ENCODE peak calls at places on chromosomes 13 and 19, in nine cellular contexts. V is mammary epithelial cell, X is colonic mucosa, R is endodermal cell, J is fibroblast of lung, T is SK-N-MC, C is MM.1S, H is Karpas-422, Q is neuronal stem cell. S is an unnamed sample.

GRCh38 chr19:808176-808741 is 11.0 kb downstream of the PTBP1 start:
- DNase-seq in C (no peak), V (no peak), H (no peak), Q (no peak), J (no peak), X (no peak), R (peak), T (no peak), S (no peak)

GRCh38 chr19:4352701-4353121 is 9.3 kb downstream of the MPND start:
- DNase-seq in R (peak), V (no peak), X (no peak), H (peak), T (no peak), J (peak), C (peak), Q (peak), S (no peak)

GRCh38 chr19:51226068-51226467 is 1.2 kb downstream of the CD33 start:
- DNase-seq in T (no peak), X (no peak), C (no peak), V (no peak), J (no peak), H (no peak), R (no peak), Q (no peak), S (no peak)

GRCh38 chr19:39969266-39969665 is 1.7 kb upstream of the PSMC4 start:
- DNase-seq in T (no peak), J (peak), Q (no peak), R (no peak), H (no peak), V (peak), X (peak), C (no peak), S (no peak)

GRCh38 chr13:42168497-42168896 is 103.5 kb upstream of the AKAP11 start:
- DNase-seq in C (no peak), Q (no peak), X (no peak), V (no peak), T (no peak), R (no peak), J (no peak), H (no peak), S (no peak)

GRCh38 chr13:84118845-84119409 is 236.7 kb upstream of the SLITRK1 start:
- DNase-seq in V (no peak), C (no peak), Q (no peak), J (no peak), R (no peak), H (no peak), X (no peak), T (peak), S (no peak)

GRCh38 chr19:33532859-33533455 is 11.4 kb upstream of the PEPD start:
- DNase-seq in H (no peak), J (no peak), Q (peak), C (no peak), R (peak), X (no peak), T (no peak), V (no peak), S (no peak)

GRCh38 chr13:109785892-109786450 is 412 bp downstream of the IRS2 start:
- DNase-seq in C (peak), Q (no peak), V (no peak), H (no peak), T (no peak), J (no peak), X (no peak), R (no peak), S (no peak)

GRCh38 chr13:34376483-34376882 is 558.5 kb downstream of the RFC3 start:
- DNase-seq in Q (no peak), R (no peak), C (no peak), J (no peak), X (no peak), V (no peak), H (no peak), T (no peak), S (no peak)

GRCh38 chr13:50692396-50692915 is 151.0 kb downstream of the DLEU7 start:
- DNase-seq in X (no peak), H (no peak), T (no peak), R (no peak), V (no peak), Q (no peak), C (no peak), J (no peak), S (no peak)

GRCh38 chr19:16825312-16826168 is 3.7 kb upstream of the SIN3B start:
- DNase-seq in H (no peak), C (no peak), T (no peak), V (peak), J (peak), R (peak), Q (no peak), X (peak), S (no peak)

GRCh38 chr13:23794267-23795161 is 94.7 kb downstream of the MIPEP start:
- DNase-seq in R (no peak), C (peak), Q (no peak), V (peak), H (no peak), T (no peak), X (no peak), J (peak), S (no peak)

GRCh38 chr13:39951301-39951700 is 295.8 kb downstream of the COG6 start:
- DNase-seq in J (no peak), X (no peak), R (no peak), H (no peak), Q (no peak), C (no peak), V (no peak), T (no peak), S (no peak)

GRCh38 chr13:108060111-108060510 is 155.2 kb downstream of the LIG4 start:
- DNase-seq in T (no peak), X (no peak), C (no peak), V (no peak), Q (no peak), J (no peak), H (no peak), R (peak), S (no peak)

GRCh38 chr13:98919566-98919965 is 58.3 kb downstream of the DOCK9 start:
- DNase-seq in T (no peak), H (no peak), V (no peak), C (no peak), J (no peak), R (peak), X (no peak), Q (no peak), S (no peak)

GRCh38 chr19:10812196-10812595 is 23.8 kb downstream of the TMED1 start:
- DNase-seq in T (no peak), Q (no peak), R (peak), V (no peak), X (no peak), H (no peak), C (no peak), J (no peak), S (no peak)

GRCh38 chr13:68714292-68714691 is 1393.3 kb upstream of the ATXN8OS start:
- DNase-seq in T (no peak), R (no peak), C (no peak), X (no peak), V (no peak), H (no peak), Q (peak), J (no peak), S (no peak)

GRCh38 chr13:48596128-48596429 is 57.6 kb upstream of the CYSLTR2 start:
- DNase-seq in T (no peak), H (no peak), R (no peak), X (no peak), C (no peak), Q (no peak), V (no peak), J (no peak), S (no peak)

GRCh38 chr13:25249001-25249543 is 38.2 kb downstream of the MTMR6 start:
- DNase-seq in X (no peak), Q (no peak), C (no peak), V (peak), J (peak), H (peak), T (peak), R (peak), S (no peak)

GRCh38 chr19:55654833-55655647 is at the start of gene U2AF2:
- DNase-seq in R (peak), Q (peak), J (peak), X (peak), C (peak), H (peak), V (peak), T (no peak), S (peak)

GRCh38 chr19:35144600-35145436 is 1.8 kb downstream of the FXYD7 start:
- DNase-seq in H (no peak), V (peak), Q (no peak), R (peak), X (peak), C (no peak), J (no peak), T (no peak), S (peak)

GRCh38 chr13:40488869-40489391 is 177.5 kb downstream of the FOXO1 start:
- DNase-seq in R (no peak), V (no peak), T (no peak), Q (no peak), H (no peak), J (no peak), C (no peak), X (no peak), S (no peak)

GRCh38 chr13:53137777-53138176 is 109.2 kb downstream of the OLFM4 start:
- DNase-seq in X (peak), H (no peak), T (no peak), R (no peak), V (no peak), C (no peak), J (peak), Q (no peak), S (no peak)

GRCh38 chr13:110812111-110812868 is 98.8 kb downstream of the ING1 start:
- DNase-seq in J (peak), Q (no peak), R (peak), V (no peak), T (no peak), X (no peak), H (no peak), C (no peak), S (no peak)

GRCh38 chr19:5343848-5344247 is 3.2 kb upstream of the PTPRS start:
- DNase-seq in X (no peak), C (no peak), V (no peak), Q (no peak), T (no peak), J (peak), R (no peak), H (no peak), S (no peak)

GRCh38 chr13:50149932-50150331 is 134.7 kb downstream of the KCNRG start:
- DNase-seq in X (no peak), T (no peak), H (no peak), C (no peak), Q (no peak), R (no peak), V (no peak), J (no peak), S (no peak)

GRCh38 chr19:5585461-5586299 is 17.9 kb upstream of the TINCR start:
- DNase-seq in C (no peak), X (no peak), J (no peak), V (no peak), R (peak), Q (peak), T (no peak), H (no peak), S (no peak)

GRCh38 chr19:54310543-54310942 is 2.4 kb downstream of the LILRA5 start:
- DNase-seq in C (no peak), T (no peak), J (no peak), R (no peak), H (no peak), V (no peak), Q (no peak), X (no peak), S (no peak)

GRCh38 chr19:54312436-54313362 is at the start of gene LILRA5:
- DNase-seq in X (no peak), T (no peak), V (no peak), C (no peak), Q (no peak), R (no peak), H (peak), J (no peak), S (no peak)

GRCh38 chr19:54312011-54312410 is 955 bp downstream of the LILRA5 start:
- DNase-seq in J (no peak), H (no peak), X (no peak), V (no peak), R (no peak), Q (no peak), C (no peak), T (no peak), S (no peak)

GRCh38 chr19:54309811-54310210 is 3.2 kb downstream of the LILRA5 start:
- DNase-seq in C (no peak), J (no peak), H (no peak), T (no peak), X (no peak), Q (no peak), R (no peak), V (no peak), S (no peak)

DNA sequence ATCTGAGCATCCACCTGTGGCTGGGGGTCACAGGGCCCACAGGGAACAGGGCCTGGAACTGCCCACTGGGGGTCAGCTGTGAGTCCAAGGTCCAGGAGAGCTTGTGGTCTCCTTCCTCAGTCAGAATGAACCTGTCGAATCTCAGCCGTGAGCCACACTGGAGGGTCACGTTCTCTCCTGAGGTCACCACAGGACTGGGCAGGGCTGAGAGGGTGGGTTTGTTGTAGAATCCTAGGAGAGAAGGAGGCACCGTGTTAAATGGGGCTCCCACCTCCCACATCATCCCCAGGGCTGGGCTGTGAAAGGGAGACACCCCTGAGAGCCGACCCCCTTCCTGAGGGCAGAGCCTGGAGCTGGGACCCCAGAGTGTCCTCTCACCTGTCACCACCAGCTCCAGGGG is 1.5 kb downstream of the LILRA5 start:
- DNase-seq in C (no peak), T (no peak), H (no peak), V (no peak), R (no peak), J (no peak), X (no peak), Q (no peak), S (no peak)
- H3K4me3 ChIP-seq in C (no peak), T (no peak), H (no peak), V (no peak), R (no peak), J (no peak), X (no peak), Q (no peak), S (no peak)

GRCh38 chr19:3277649-3278048 is 53.2 kb downstream of the CELF5 start:
- DNase-seq in T (no peak), V (no peak), X (no peak), H (no peak), J (no peak), R (no peak), Q (no peak), C (no peak), S (no peak)

GRCh38 chr19:3281026-3281425 is 56.6 kb downstream of the CELF5 start:
- DNase-seq in C (no peak), J (no peak), T (no peak), V (no peak), Q (no peak), R (no peak), H (no peak), X (no peak), S (no peak)

GRCh38 chr19:3278294-3278693 is 53.8 kb downstream of the CELF5 start:
- DNase-seq in Q (no peak), X (no peak), R (no peak), V (no peak), H (no peak), T (no peak), C (no peak), J (no peak), S (no peak)

GRCh38 chr19:3279306-3279705 is 54.8 kb downstream of the CELF5 start:
- DNase-seq in C (no peak), R (no peak), T (no peak), V (no peak), H (no peak), J (no peak), X (no peak), Q (no peak), S (no peak)

DNA sequence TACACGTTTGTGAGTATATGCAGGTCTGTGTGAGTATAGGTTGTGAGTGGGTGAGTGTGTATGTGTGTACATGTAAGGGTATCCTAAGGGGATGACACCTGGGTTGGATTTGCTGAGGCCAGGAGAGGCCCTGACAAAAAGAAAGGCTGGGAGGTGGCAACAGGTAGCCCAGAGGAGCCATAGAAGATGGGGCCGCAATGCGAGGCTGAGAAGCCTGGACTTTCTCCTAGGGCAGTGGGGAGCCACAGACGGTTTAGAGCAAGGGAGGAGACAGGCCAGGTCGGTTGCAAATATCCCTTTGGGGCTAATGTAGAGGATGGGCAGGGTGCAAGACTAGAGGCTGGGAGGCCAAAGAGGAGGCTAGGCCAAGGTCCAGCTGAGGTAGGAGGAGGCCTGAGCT is 54.3 kb downstream of the CELF5 start:
- DNase-seq in V (no peak), Q (no peak), J (no peak), R (no peak), H (no peak), X (no peak), C (no peak), T (no peak), S (no peak)
- H3K9ac ChIP-seq in V (no peak), Q (peak), J (no peak), R (no peak), H (no peak), X (no peak), C (no peak), T (no peak), S (no peak)

GRCh38 chr13:95404141-95404882 is 103.1 kb upstream of the ABCC4 start:
- DNase-seq in T (no peak), X (peak), V (peak), R (peak), Q (peak), H (peak), C (peak), J (peak), S (peak)
- H3K4me3 ChIP-seq in T (peak), X (peak), V (peak), R (peak), Q (peak), H (no peak), C (peak), J (peak), S (no peak)

DNA sequence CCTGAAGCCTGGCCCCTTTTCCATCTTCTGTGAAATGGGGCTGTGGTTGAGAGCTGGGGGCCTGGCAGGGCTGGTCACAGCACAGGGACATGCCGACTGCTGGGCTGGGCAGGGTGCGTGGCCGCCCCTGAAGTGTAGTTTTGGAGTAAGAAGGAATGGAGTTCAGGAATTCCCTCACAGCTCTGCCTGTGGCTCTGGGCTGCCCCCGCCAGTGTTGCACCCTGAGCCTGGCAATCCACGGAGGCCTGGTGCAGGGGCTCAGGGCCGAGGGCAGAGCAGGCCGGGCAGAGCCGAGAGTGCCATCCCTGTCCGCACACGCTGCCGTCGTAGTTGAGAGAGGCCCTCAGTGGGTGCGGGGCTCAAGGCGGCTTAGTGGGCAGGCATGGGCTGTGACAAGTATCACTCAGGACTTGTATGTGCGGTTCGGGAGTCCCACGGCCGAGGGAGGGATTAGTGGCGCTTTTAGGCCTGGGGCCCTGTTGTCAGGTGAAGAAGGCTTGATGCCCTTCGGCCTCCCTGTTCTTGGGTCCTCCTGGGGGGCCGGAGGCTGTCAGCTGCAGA is 9.7 kb downstream of the SPPL2B start:
- DNase-seq in Q (no peak), T (no peak), C (no peak), R (no peak), J (no peak), H (no peak), V (no peak), X (no peak), S (no peak)
- H3K9ac ChIP-seq in Q (no peak), T (no peak), C (no peak), R (no peak), J (no peak), H (no peak), V (no peak), X (no peak), S (no peak)

DNA sequence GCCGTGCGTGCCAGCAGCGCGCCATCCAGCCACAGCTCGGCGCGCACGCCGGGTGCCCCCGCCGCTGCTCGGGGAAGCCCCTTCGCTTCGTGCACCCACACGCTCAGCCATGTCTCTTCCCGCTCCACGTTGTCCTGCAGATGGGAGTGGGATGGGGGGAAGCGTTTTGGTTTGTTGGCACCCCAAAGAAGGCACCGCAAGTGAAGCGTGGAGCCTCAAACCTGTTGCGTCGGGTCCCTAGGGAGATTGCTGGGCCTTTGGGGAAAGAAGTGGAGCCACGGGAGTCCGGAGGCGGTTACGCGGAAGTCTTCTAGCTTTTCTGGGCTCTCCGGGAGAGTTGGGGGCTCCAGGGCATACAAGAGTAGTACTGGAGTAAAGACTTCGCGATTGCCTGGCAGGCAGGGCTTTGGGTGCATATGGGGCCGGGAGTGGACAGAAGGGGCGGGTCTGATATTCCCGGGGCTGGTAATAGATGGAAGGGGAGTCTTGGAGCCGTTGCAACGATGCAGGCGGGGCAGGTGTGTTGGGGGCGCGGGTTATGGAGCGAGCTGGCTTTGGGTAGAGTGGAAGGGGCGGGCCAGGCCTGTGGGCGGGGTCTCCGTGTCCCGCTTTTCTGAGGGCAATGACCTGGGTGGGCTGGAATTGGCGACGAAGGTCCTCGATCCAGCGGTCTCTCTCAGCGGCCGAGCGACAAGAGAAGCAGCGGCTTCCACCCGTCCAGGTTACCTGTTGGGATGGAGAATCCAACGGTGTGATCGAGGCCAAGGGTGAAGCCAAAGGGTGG is 6.5 kb downstream of the RASAL3 start:
- DNase-seq in H (no peak), R (no peak), C (no peak), J (no peak), X (no peak), T (no peak), V (no peak), Q (no peak), S (no peak)
- H3K4me3 ChIP-seq in H (no peak), R (no peak), C (no peak), J (no peak), X (no peak), T (no peak), V (peak), Q (peak), S (no peak)

GRCh38 chr13:45511310-45512147 is 46.8 kb downstream of the COG3 start:
- DNase-seq in C (peak), X (peak), H (peak), R (no peak), J (peak), T (peak), Q (peak), V (peak), S (peak)
- H3K9ac ChIP-seq in C (no peak), X (no peak), H (no peak), R (no peak), J (no peak), T (peak), Q (no peak), V (peak), S (no peak)

GRCh38 chr13:112692104-112692503 is 2.3 kb downstream of the ATP11A start:
- DNase-seq in H (no peak), T (no peak), V (no peak), J (no peak), Q (no peak), X (no peak), C (no peak), R (no peak), S (no peak)
- H3K4me3 ChIP-seq in H (no peak), T (peak), V (no peak), J (no peak), Q (peak), X (no peak), C (peak), R (peak), S (no peak)

S was measured in keratinocyte.